ENCODE peak calls at places on chromosomes 3 and 15, in six cellular contexts. I is endothelial cell of umbilical vein, J is tibial nerve, Q is mesenchymal stem cell, P is esophagus squamous epithelium, Z is psoas muscle. U is an unnamed sample. For H3K4me1, the result is how much of the 10 kb centered on the place peaks cover.

GRCh38 chr3:191848818-191849217 is 387.9 kb downstream of the PYDC2 start:
- DNase-seq in I (no peak), J (no peak), Q (no peak), P (no peak), Z (no peak), U (no peak)

GRCh38 chr3:119700269-119700919 is 2.4 kb upstream of the CFAP91 start:
- DNase-seq in I (peak), J (no peak), Q (peak), P (no peak), Z (no peak), U (no peak)

GRCh38 chr15:20294651-20295237 is 246.9 kb downstream of the GOLGA6L6 start:
- DNase-seq in I (no peak), J (no peak), Q (no peak), P (no peak), Z (peak), U (no peak)

GRCh38 chr3:128726691-128727031 is 678 bp downstream of the RAB7A start:
- DNase-seq in I (peak), J (peak), Q (peak), P (peak), Z (peak), U (peak)

GRCh38 chr15:90845201-90845949 is 23.0 kb upstream of the FURIN start:
- DNase-seq in I (no peak), J (no peak), Q (peak), P (no peak), Z (no peak), U (peak)

GRCh38 chr3:106609666-106610301 is 741.0 kb upstream of the CBLB start:
- DNase-seq in I (peak), J (peak), Q (peak), P (no peak), Z (peak), U (peak)

GRCh38 chr3:180048108-180048507 is 11.4 kb upstream of the PEX5L start:
- DNase-seq in I (no peak), J (no peak), Q (no peak), P (no peak), Z (no peak), U (no peak)

GRCh38 chr3:48155122-48155521 is 33.1 kb downstream of the CDC25A start:
- DNase-seq in I (peak), J (no peak), Q (peak), P (no peak), Z (no peak), U (no peak)

GRCh38 chr3:31522152-31522551 is 10.6 kb upstream of the STT3B start:
- DNase-seq in I (no peak), J (no peak), Q (no peak), P (no peak), Z (no peak), U (no peak)

GRCh38 chr3:128950223-128950938 is 43.5 kb downstream of the CFAP92 start:
- DNase-seq in I (peak), J (no peak), Q (peak), P (no peak), Z (no peak), U (no peak)

GRCh38 chr3:71397046-71397445 is 186.5 kb downstream of the FOXP1 start:
- DNase-seq in I (peak), J (no peak), Q (peak), P (no peak), Z (no peak), U (no peak)

GRCh38 chr15:99998661-99999101 is 265.4 kb upstream of the LYSMD4 start:
- DNase-seq in I (no peak), J (no peak), Q (no peak), P (no peak), Z (no peak), U (no peak)

GRCh38 chr15:60507596-60508424 is 28.9 kb upstream of the ICE2 start:
- DNase-seq in I (peak), J (no peak), Q (peak), P (no peak), Z (no peak), U (peak)

GRCh38 chr3:179028408-179028807 is 43.2 kb downstream of the ZMAT3 start:
- DNase-seq in I (no peak), J (no peak), Q (no peak), P (no peak), Z (no peak), U (no peak)

GRCh38 chr3:52532838-52533622 is 627 bp downstream of the NT5DC2 start:
- DNase-seq in I (no peak), J (no peak), Q (peak), P (no peak), Z (peak), U (peak)

GRCh38 chr3:120475722-120476385 is 25.1 kb upstream of the FSTL1 start:
- DNase-seq in I (no peak), J (no peak), Q (no peak), P (no peak), Z (no peak), U (no peak)

GRCh38 chr3:67650084-67650483 is 4.3 kb downstream of the SUCLG2 start:
- DNase-seq in I (no peak), J (no peak), Q (no peak), P (no peak), Z (no peak), U (no peak)

GRCh38 chr15:80988148-80988796 is 1.3 kb downstream of the MESD start:
- DNase-seq in I (no peak), J (no peak), Q (no peak), P (no peak), Z (no peak), U (no peak)
- H3K4me1 ChIP-seq in I (under half), J (under half), Q (under half), P (half or more), Z (under half), U (under half)

GRCh38 chr3:136186330-136186729 is 9.8 kb downstream of the MSL2 start:
- DNase-seq in I (no peak), J (no peak), Q (no peak), P (no peak), Z (no peak), U (peak)

GRCh38 chr3:136186850-136187249 is 9.3 kb downstream of the MSL2 start:
- DNase-seq in I (no peak), J (no peak), Q (no peak), P (no peak), Z (no peak), U (no peak)

GRCh38 chr3:136181741-136182140 is 14.4 kb downstream of the MSL2 start:
- DNase-seq in I (no peak), J (no peak), Q (no peak), P (no peak), Z (no peak), U (no peak)

GRCh38 chr3:136187868-136188267 is 8.3 kb downstream of the MSL2 start:
- DNase-seq in I (no peak), J (no peak), Q (no peak), P (no peak), Z (no peak), U (no peak)

GRCh38 chr3:136184703-136185102 is 11.4 kb downstream of the MSL2 start:
- DNase-seq in I (no peak), J (no peak), Q (no peak), P (no peak), Z (no peak), U (no peak)
- H3K4me1 ChIP-seq in I (under half), J (under half), Q (under half), P (half or more), Z (half or more), U (half or more)

DNA sequence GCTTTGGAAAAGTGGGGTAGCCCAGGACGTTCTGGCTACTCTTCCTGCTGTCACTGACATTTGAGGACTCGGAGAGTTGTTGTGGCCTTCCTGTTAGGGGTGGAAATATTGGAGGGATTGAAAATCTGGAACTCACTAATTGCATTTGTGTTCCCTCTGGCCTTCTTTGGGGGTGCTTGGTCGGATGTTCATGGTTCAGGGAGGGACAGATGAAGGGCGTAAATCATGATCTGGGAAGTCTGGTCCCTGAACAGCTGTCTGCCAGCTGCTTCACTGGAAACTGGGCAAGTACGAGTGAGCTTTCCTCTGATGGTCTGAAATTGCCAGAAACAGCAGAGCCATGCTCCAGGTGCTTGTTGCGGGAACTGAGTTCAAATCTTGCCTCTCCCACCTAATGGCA is 327.8 kb upstream of the C2CD4B start:
- DNase-seq in I (no peak), J (no peak), Q (no peak), P (no peak), Z (no peak), U (no peak)
- H3K4me1 ChIP-seq in I (under half), J (under half), Q (under half), P (under half), Z (under half), U (under half)

GRCh38 chr3:125053304-125053699 is 2.5 kb downstream of the HEG1 start:
- DNase-seq in I (no peak), J (no peak), Q (no peak), P (no peak), Z (no peak), U (no peak)
- H3K4me1 ChIP-seq in I (half or more), J (under half), Q (under half), P (half or more), Z (half or more), U (half or more)

DNA sequence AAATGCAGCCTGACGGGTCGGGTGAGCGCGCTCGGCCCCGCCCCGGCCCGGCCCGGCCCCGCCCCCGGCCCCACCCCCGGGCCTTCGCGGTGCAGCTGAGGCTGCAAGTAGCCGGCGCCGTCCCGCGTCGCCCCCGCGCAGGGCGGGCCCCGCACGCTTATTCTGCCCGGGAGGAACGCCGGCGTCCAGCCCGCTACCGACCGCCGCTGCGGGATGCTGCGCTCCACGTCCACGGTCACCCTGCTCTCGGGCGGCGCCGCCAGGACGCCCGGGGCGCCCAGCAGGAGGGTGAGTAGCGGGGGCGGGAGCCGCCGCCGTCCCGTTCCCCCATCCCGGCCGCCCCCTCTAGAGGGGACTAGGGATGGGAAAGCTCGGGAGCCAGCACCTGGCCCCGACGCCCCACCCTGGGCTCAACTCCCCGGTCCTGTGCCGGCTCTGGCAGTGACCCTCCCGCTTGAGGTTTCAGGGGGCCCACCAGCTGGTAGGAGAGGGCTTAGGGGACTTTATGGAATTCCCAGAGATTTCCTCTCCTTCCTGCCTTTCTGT is at the start of gene MYZAP:
- DNase-seq in I (peak), J (no peak), Q (peak), P (no peak), Z (peak), U (no peak)
- H3K4me1 ChIP-seq in I (under half), J (under half), Q (under half), P (half or more), Z (under half), U (under half)

U was measured in gastrocnemius medialis.